ENCODE peak calls at places on chromosomes 4 and X, in four cellular contexts. G is keratinocyte, H is HCT116, F is breast epithelium. E is an unnamed sample.

GRCh38 chrX:44228621-44229020 is 114.9 kb downstream of the EFHC2 start:
- DNase-seq in G (no peak), H (no peak), F (no peak), E (no peak)

GRCh38 chr4:168516841-168517240 is 20.0 kb downstream of the PALLD start:
- DNase-seq in G (no peak), H (no peak), F (no peak), E (no peak)

GRCh38 chr4:114921790-114922581 is 191.4 kb downstream of the NDST4 start:
- DNase-seq in G (no peak), H (no peak), F (no peak), E (peak)

GRCh38 chrX:1551959-1552546 is 15.1 kb upstream of the P2RY8 start:
- DNase-seq in G (no peak), H (no peak), F (no peak), E (no peak)

GRCh38 chr4:7190668-7191545 is 1.4 kb upstream of the SORCS2 start:
- DNase-seq in G (no peak), H (no peak), F (no peak), E (no peak)

GRCh38 chrX:136906921-136907510 is 26.5 kb upstream of the RBMX start:
- DNase-seq in G (no peak), H (no peak), F (no peak), E (no peak)

GRCh38 chrX:5916945-5917344 is 311.7 kb downstream of the NLGN4X start:
- DNase-seq in G (no peak), H (no peak), F (no peak), E (no peak)

GRCh38 chr4:137599766-137600165 is 67.5 kb upstream of the PCDH18 start:
- DNase-seq in G (no peak), H (no peak), F (no peak), E (no peak)

GRCh38 chr4:6658635-6659075 is 18.2 kb downstream of the MRFAP1 start:
- DNase-seq in G (no peak), H (no peak), F (no peak), E (no peak)

GRCh38 chr4:82614868-82615449 is 53.2 kb upstream of the TMEM150C start:
- DNase-seq in G (no peak), H (no peak), F (no peak), E (no peak)

GRCh38 chr4:5568336-5568735 is 140.0 kb downstream of the EVC2 start:
- DNase-seq in G (no peak), H (no peak), F (no peak), E (no peak)

GRCh38 chrX:132737743-132738142 is 220.7 kb downstream of the HS6ST2 start:
- DNase-seq in G (no peak), H (peak), F (peak), E (no peak)

GRCh38 chr4:65482410-65482809 is 187.9 kb downstream of the EPHA5 start:
- DNase-seq in G (no peak), H (no peak), F (no peak), E (peak)

GRCh38 chrX:122389005-122389404 is 795.1 kb upstream of the GRIA3 start:
- DNase-seq in G (no peak), H (no peak), F (no peak), E (no peak)

GRCh38 chrX:68396953-68397352 is 36.3 kb downstream of the OPHN1 start:
- DNase-seq in G (no peak), H (no peak), F (no peak), E (no peak)

GRCh38 chr4:186757696-186758330 is 34.2 kb upstream of the FAT1 start:
- DNase-seq in G (no peak), H (no peak), F (no peak), E (no peak)

GRCh38 chr4:112637552-112637866 is 566 bp downstream of the LARP7 start:
- DNase-seq in G (no peak), H (no peak), F (no peak), E (no peak)

GRCh38 chrX:3757510-3758025 is 44.1 kb upstream of the PRKX start:
- DNase-seq in G (no peak), H (no peak), F (peak), E (no peak)

GRCh38 chr4:8319731-8320385 is 50.3 kb downstream of the HTRA3 start:
- DNase-seq in G (no peak), H (no peak), F (no peak), E (no peak)

GRCh38 chr4:183905593-183906485 is 732 bp downstream of the STOX2 start:
- DNase-seq in G (no peak), H (no peak), F (no peak), E (no peak)

GRCh38 chr4:54930226-54930625 is 195.2 kb downstream of the KDR start:
- DNase-seq in G (peak), H (no peak), F (no peak), E (peak)

GRCh38 chrX:119763175-119763574 is 4.8 kb downstream of the SOWAHD start:
- DNase-seq in G (no peak), H (no peak), F (no peak), E (no peak)

GRCh38 chrX:107485019-107485418 is 35.6 kb downstream of the FRMPD3 start:
- DNase-seq in G (no peak), H (no peak), F (no peak), E (no peak)

GRCh38 chr4:57039345-57039744 is 60.6 kb downstream of the POLR2B start:
- DNase-seq in G (no peak), H (no peak), F (no peak), E (no peak)
- H3K27ac ChIP-seq in G (no peak), H (no peak), F (no peak), E (no peak)

GRCh38 chr4:165506780-165507305 is 128.0 kb downstream of the CPE start:
- DNase-seq in G (no peak), H (no peak), F (no peak), E (no peak)
- H3K27ac ChIP-seq in G (no peak), H (no peak), F (no peak), E (peak)

GRCh38 chr4:76533314-76533713 is 98.3 kb downstream of the SHROOM3 start:
- DNase-seq in G (no peak), H (no peak), F (no peak), E (no peak)

GRCh38 chr4:76532810-76533209 is 97.8 kb downstream of the SHROOM3 start:
- DNase-seq in G (no peak), H (no peak), F (no peak), E (no peak)

GRCh38 chr4:76536381-76536689 is 101.3 kb downstream of the SHROOM3 start:
- DNase-seq in G (no peak), H (no peak), F (no peak), E (no peak)

GRCh38 chr4:76538296-76538695 is 103.3 kb downstream of the SHROOM3 start:
- DNase-seq in G (no peak), H (no peak), F (no peak), E (no peak)

GRCh38 chr4:76535603-76536380 is 100.8 kb downstream of the SHROOM3 start:
- DNase-seq in G (no peak), H (no peak), F (no peak), E (no peak)
- H3K27ac ChIP-seq in G (no peak), H (no peak), F (no peak), E (no peak)

GRCh38 chrX:8673211-8673610 is 58.7 kb downstream of the ANOS1 start:
- DNase-seq in G (no peak), H (no peak), F (no peak), E (no peak)

GRCh38 chrX:8672176-8672575 is 59.8 kb downstream of the ANOS1 start:
- DNase-seq in G (no peak), H (no peak), F (no peak), E (no peak)

GRCh38 chrX:8663325-8663724 is 68.6 kb downstream of the ANOS1 start:
- DNase-seq in G (no peak), H (no peak), F (no peak), E (no peak)

DNA sequence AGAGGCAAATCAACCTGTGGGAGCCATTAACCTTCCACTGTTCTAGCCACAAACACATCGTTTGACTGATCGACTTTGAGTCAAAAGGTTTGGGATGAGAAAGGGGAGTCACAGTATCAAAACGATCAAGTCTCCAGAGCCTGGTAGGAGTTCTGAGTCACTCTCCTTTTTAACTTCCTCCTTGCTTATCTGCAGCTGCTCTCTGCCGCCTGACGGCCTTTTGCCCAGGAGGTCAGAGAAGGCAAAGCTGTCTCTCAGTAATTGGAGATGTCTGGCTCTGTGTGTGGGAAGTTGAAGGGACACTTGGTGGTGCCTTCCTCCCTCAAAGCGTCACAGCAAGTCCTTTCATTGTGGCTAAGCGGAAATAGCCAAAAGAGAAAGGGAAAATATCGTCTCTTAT is 63.1 kb downstream of the ANOS1 start:
- DNase-seq in G (no peak), H (no peak), F (no peak), E (no peak)
- H3K27ac ChIP-seq in G (no peak), H (no peak), F (no peak), E (no peak)

GRCh38 chr4:2274320-2275043 is 12.6 kb upstream of the MXD4 start:
- DNase-seq in G (no peak), H (no peak), F (no peak), E (no peak)
- H3K27ac ChIP-seq in G (no peak), H (no peak), F (no peak), E (no peak)

E was measured in epithelial cell of prostate.